ENCODE peak calls at places on chromosomes 6 and 20, in eight cellular contexts. M is astrocyte of the cerebellum; G is tibial artery; Q is fibroblast of the aortic adventitia; D is tibial nerve; S is CD8-positive, alpha-beta T cell; I is SJSA1; F is foreskin fibroblast. E is an unnamed sample.

GRCh38 chr6:137799950-137800568 is 67.0 kb upstream of the TNFAIP3 start:
- DNase-seq in S (peak), Q (peak), D (no peak), M (peak), F (no peak), G (no peak), I (peak), E (no peak)

GRCh38 chr6:161922631-161923119 is 648.8 kb upstream of the AGPAT4 start:
- DNase-seq in G (no peak), D (no peak), I (peak), Q (no peak), M (no peak), S (no peak), F (peak), E (peak)

GRCh38 chr6:158384671-158385110 is 72.4 kb downstream of the TULP4 start:
- DNase-seq in I (no peak), F (no peak), D (no peak), S (no peak), G (no peak), M (no peak), Q (no peak), E (no peak)

GRCh38 chr6:87900160-87900698 is 147.4 kb upstream of the SPACA1 start:
- DNase-seq in F (no peak), I (no peak), G (no peak), Q (no peak), S (no peak), M (no peak), D (no peak), E (no peak)

GRCh38 chr20:37404461-37404881 is 58.5 kb downstream of the SRC start:
- DNase-seq in G (no peak), F (no peak), M (no peak), Q (no peak), D (no peak), I (no peak), S (no peak), E (no peak)

GRCh38 chr6:64383277-64383676 is 747.7 kb downstream of the PHF3 start:
- DNase-seq in I (no peak), D (no peak), M (no peak), F (no peak), S (no peak), Q (no peak), G (no peak), E (no peak)

GRCh38 chr6:32181890-32182529 is 2.0 kb downstream of the AGER start:
- DNase-seq in G (no peak), Q (no peak), S (no peak), M (no peak), I (no peak), F (no peak), D (no peak), E (no peak)

GRCh38 chr6:35140991-35141720 is at the start of gene TCP11:
- DNase-seq in F (no peak), Q (no peak), I (no peak), D (no peak), S (peak), G (peak), M (no peak), E (no peak)

GRCh38 chr6:152863618-152864326 is 113.2 kb downstream of the VIP start:
- DNase-seq in M (peak), Q (peak), D (peak), F (peak), G (no peak), S (peak), I (peak), E (peak)

GRCh38 chr6:151325075-151326050 is 66.0 kb downstream of the ZBTB2 start:
- DNase-seq in I (peak), S (no peak), F (peak), Q (peak), G (peak), M (no peak), D (peak), E (peak)

GRCh38 chr6:44967481-44967880 is 360.6 kb upstream of the RUNX2 start:
- DNase-seq in G (no peak), D (no peak), F (no peak), I (no peak), S (no peak), Q (peak), M (no peak), E (no peak)

GRCh38 chr6:41278699-41279405 is 7.6 kb downstream of the TREM1 start:
- DNase-seq in S (peak), M (peak), G (no peak), D (no peak), F (peak), I (peak), Q (peak), E (peak)

GRCh38 chr6:109653264-109653663 is 37.7 kb downstream of the AK9 start:
- DNase-seq in I (no peak), G (no peak), F (no peak), D (no peak), Q (peak), S (no peak), M (no peak), E (no peak)

GRCh38 chr6:98764378-98764911 is 69.9 kb upstream of the POU3F2 start:
- DNase-seq in G (no peak), F (no peak), M (peak), S (no peak), I (peak), D (no peak), Q (peak), E (no peak)

GRCh38 chr6:136762022-136762975 is 30.0 kb downstream of the MAP3K5 start:
- DNase-seq in I (no peak), D (no peak), F (no peak), S (no peak), Q (no peak), M (no peak), G (no peak), E (no peak)

GRCh38 chr6:110432285-110432899 is 17.0 kb upstream of the DDO start:
- DNase-seq in M (no peak), S (no peak), G (no peak), I (no peak), Q (no peak), F (no peak), D (no peak), E (no peak)

GRCh38 chr6:137977814-137978213 is 110.8 kb downstream of the TNFAIP3 start:
- DNase-seq in F (no peak), I (no peak), G (no peak), S (no peak), D (no peak), M (no peak), Q (peak), E (no peak)

GRCh38 chr6:35068206-35068605 is 72.9 kb downstream of the TCP11 start:
- DNase-seq in G (no peak), M (no peak), I (no peak), Q (no peak), S (no peak), F (no peak), D (no peak), E (no peak)

GRCh38 chr6:103273048-103273447 is 1586.7 kb downstream of the HACE1 start:
- DNase-seq in D (no peak), I (no peak), G (no peak), Q (no peak), M (no peak), S (no peak), F (no peak), E (no peak)

GRCh38 chr6:156779206-156780116 is 2.3 kb downstream of the ARID1B start:
- DNase-seq in G (peak), D (no peak), F (no peak), I (peak), S (peak), Q (no peak), M (no peak), E (no peak)

GRCh38 chr20:1373036-1373435 is 19.8 kb downstream of the FKBP1A start:
- DNase-seq in M (no peak), Q (no peak), D (no peak), S (no peak), G (no peak), F (no peak), I (no peak), E (no peak)

GRCh38 chr6:146892613-146893401 is 294.0 kb downstream of the ADGB start:
- DNase-seq in S (no peak), D (no peak), I (peak), M (peak), G (no peak), Q (peak), F (peak), E (peak)
- H3K4me3 ChIP-seq in S (no peak), D (no peak), I (no peak), M (no peak), G (no peak), Q (no peak), F (no peak), E (no peak)

DNA sequence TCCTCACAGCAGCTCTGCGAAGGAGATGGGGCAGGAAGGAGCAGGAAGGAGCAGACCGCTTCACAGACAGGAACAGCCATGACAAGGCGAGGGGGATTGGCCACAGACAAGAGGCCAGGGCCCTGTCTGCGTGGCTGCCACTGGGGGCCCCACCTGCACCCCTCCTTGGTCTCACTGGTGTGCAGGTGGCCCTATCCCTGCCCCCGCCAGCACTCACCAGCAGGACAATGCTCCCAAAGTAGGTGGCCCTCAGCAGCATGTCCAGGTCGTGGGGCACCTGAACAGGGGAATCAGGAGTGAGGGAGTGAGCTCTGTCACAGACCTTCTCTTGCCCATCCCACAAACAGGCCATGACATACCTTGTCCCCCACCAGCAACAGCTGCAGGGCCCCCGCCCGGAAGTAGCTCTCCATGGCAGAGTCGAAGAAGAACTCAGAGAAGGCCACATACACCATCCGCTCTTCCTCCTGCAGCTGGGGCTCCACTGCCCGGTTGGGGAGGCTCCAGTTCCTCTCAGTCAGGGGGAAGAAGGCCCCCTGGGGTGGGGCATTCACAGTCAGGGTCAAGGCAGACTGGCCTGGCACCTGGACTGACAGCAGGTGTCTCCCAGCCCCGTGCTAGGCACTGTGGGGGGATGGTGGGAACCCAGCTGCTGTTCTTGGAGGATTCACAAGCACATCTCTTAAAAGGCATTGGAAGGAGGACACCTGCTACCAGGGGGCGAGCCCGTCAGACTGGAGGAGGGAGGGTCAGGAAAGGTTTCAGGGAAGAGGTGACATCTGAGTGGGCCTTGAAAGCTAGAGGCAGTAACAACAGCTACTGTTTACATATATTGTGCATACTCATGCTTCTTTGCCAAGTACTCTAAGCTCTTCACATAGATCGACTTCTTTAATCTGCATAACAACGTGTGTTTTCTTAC is 7.1 kb downstream of the PLTP start:
- DNase-seq in I (no peak), D (no peak), Q (no peak), M (no peak), F (no peak), S (no peak), G (no peak), E (no peak)
- H3K4me3 ChIP-seq in I (no peak), D (no peak), Q (no peak), M (no peak), F (no peak), S (no peak), G (no peak), E (no peak)

DNA sequence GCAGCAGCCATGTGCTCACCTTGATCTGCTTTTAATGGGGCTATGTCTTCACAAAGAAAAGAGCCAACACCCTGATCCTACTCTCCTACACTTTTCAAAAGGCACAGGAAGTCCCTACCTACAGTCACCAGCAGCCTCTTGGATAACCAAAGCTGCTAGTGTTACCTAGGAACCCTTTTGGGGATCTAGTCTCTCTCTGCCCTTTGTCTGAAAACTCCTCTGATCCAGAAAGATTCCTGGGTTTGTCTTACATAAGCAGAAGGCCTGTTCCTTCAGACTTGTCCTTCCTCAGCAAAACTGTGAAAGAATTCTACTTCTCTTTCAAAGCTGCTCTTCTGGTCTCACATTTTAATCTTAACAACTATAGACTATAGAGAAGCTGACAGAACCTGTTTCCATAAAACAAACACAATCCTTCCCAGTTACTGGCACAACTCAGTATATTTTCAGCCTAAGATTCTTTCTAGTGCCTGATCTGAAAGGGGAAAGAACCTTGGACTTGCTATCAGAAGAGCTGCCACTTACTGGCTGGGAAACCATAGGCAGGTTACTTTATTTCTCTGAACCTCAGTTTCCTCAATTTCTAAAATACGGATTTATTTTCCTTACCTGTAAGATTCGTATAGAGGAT is 2.9 kb downstream of the PLAGL2 start:
- DNase-seq in Q (no peak), D (no peak), G (no peak), F (no peak), S (no peak), M (no peak), I (no peak), E (no peak)
- H3K4me3 ChIP-seq in Q (no peak), D (no peak), G (no peak), F (no peak), S (no peak), M (no peak), I (no peak), E (no peak)

DNA sequence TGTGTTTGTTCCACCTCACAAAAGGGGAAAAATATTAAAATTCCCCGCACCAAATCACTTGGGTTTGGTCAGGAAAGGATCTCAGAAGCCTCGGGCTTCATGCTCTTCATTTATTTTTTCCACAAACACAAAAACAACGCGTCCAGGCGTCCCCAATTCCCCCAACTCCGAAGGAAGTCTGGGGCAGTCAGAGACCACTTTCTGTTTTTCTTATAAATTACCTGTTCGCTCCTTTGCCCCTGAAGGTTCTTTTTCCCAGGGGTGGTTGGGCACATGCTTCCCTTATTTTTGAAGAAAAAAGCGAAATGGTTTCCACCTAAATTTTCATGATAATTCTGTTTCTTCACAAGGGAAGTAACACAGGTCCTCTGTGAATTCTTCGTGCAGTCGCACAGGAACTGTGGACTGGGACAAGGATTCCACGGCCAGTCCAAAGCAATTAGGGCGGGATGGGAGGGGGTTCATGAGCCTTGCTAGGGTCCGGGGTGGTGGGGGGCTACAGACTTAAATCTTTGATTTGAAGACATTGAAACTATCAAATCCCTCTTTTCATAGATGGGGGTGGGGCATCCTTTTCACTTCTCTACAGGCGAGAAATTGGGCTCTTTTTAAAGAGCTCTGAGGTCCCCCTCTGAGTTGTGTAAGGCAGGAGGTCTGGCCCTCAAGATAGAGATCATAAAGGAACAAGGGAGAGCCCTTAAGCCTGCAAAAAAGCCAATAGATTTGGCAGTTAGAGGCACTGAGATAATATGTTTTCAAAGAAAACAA is 30.5 kb upstream of the HFE start:
- DNase-seq in D (no peak), I (peak), S (no peak), M (no peak), F (peak), G (no peak), Q (no peak), E (no peak)
- H3K4me3 ChIP-seq in D (peak), I (peak), S (peak), M (peak), F (peak), G (peak), Q (peak), E (peak)

DNA sequence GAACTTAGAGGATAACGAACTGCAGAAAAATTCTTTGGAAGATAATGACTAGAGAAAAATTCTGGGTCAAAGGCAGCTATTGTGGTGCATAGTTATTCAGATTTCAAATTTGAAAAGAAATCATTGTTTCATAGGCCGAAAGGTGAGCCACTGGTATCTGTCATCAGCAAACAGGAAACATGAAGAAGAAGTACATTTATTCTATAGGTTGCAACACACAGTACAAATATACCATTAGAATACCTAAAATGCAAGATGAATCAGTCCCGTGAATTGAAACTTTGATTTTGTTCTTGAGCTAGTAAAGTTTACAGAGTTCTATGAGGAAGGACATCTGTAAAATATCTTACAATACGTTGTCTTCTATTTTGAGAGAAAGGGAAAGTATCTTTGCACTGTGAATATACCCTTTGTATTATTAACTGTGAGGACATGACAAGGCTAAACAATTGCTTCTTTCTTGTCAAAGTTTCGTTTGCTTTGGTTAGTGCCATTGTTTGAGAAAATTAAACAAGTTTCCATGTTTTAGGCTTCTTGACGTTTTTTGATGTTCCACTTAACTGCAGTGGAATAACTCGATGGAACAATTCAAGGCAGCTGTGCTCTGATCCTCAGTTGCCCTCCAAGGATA is 84.7 kb downstream of the HDGFL1 start:
- DNase-seq in D (no peak), Q (no peak), G (no peak), I (no peak), S (no peak), F (no peak), M (no peak), E (no peak)
- H3K4me3 ChIP-seq in D (no peak), Q (no peak), G (no peak), I (no peak), S (no peak), F (no peak), M (no peak), E (no peak)

E was measured in skeletal muscle cell.